ENCODE peak calls at places on chromosomes 12 and 14, in seven cellular contexts. X is activated CD4-positive, alpha-beta T cell treated with anti-CD3 and anti-CD28 coated beads for 24 hours; B is foreskin fibroblast; J is amniotic epithelial cell; A is stimulated activated CD8-positive, alpha-beta memory T cell treated with anti-CD3 and anti-CD28 coated beads, Interleukin-15, amount 100 ng/mL, for 1 hour; U is tibial artery; G is omental fat pad. T is an unnamed sample.

GRCh38 chr14:69999246-69999645 is 120.0 kb downstream of the SMOC1 start:
- DNase-seq in X (no peak), B (no peak), J (peak; percentile 71), A (no peak), U (no peak), G (no peak), T (no peak)

GRCh38 chr14:75279153-75279738 is 618 bp downstream of the FOS start:
- DNase-seq in X (no peak), B (peak; percentile 84), J (peak; percentile 67), A (no peak), U (peak; percentile 74), G (no peak), T (no peak)

GRCh38 chr14:52399886-52400599 is 85.9 kb downstream of the PTGER2 start:
- DNase-seq in X (no peak), B (peak; percentile 67), J (peak; percentile 28), A (no peak), U (no peak), G (no peak), T (no peak)

GRCh38 chr12:46650688-46651087 is 175.1 kb downstream of the SLC38A4 start:
- DNase-seq in X (no peak), B (no peak), J (no peak), A (no peak), U (no peak), G (no peak), T (no peak)

GRCh38 chr12:95259368-95259767 is 41.8 kb downstream of the VEZT start:
- DNase-seq in X (no peak), B (no peak), J (no peak), A (no peak), U (no peak), G (no peak), T (no peak)

GRCh38 chr12:28253175-28253641 is 63.0 kb downstream of the CCDC91 start:
- DNase-seq in X (peak; percentile 14), B (no peak), J (peak; percentile 83), A (no peak), U (no peak), G (no peak), T (no peak)

GRCh38 chr12:25864287-25864686 is 94.2 kb upstream of the RASSF8 start:
- DNase-seq in X (no peak), B (peak; percentile 9), J (peak; percentile 39), A (no peak), U (no peak), G (no peak), T (no peak)

GRCh38 chr12:101230547-101230946 is 20.5 kb upstream of the SLC5A8 start:
- DNase-seq in X (no peak), B (peak; percentile 82), J (peak; percentile 72), A (no peak), U (no peak), G (no peak), T (no peak)

GRCh38 chr12:92466391-92467305 is 236.1 kb upstream of the PLEKHG7 start:
- DNase-seq in X (no peak), B (no peak), J (peak; percentile 21), A (no peak), U (peak; percentile 28), G (no peak), T (no peak)

GRCh38 chr12:56810918-56811317 is 47.8 kb downstream of the HSD17B6 start:
- DNase-seq in X (no peak), B (no peak), J (no peak), A (no peak), U (no peak), G (no peak), T (no peak)

GRCh38 chr12:85394809-85395208 is 114.8 kb downstream of the ALX1 start:
- DNase-seq in X (no peak), B (no peak), J (no peak), A (no peak), U (no peak), G (no peak), T (no peak)

GRCh38 chr12:94207467-94208432 is 59.4 kb downstream of the PLXNC1 start:
- DNase-seq in X (no peak), B (peak; percentile 12), J (peak; percentile 11), A (no peak), U (no peak), G (no peak), T (no peak)

GRCh38 chr14:103126088-103126872 is 3.0 kb downstream of the TNFAIP2 start:
- DNase-seq in X (no peak), B (no peak), J (no peak), A (no peak), U (no peak), G (no peak), T (no peak)

GRCh38 chr12:92614502-92614901 is 88.3 kb upstream of the PLEKHG7 start:
- DNase-seq in X (no peak), B (no peak), J (no peak), A (no peak), U (no peak), G (no peak), T (no peak)

GRCh38 chr12:4106617-4107016 is 166.9 kb upstream of the CCND2 start:
- DNase-seq in X (no peak), B (no peak), J (no peak), A (no peak), U (no peak), G (no peak), T (no peak)

GRCh38 chr14:50527970-50528369 is 4.4 kb downstream of the MAP4K5 start:
- DNase-seq in X (no peak), B (peak; percentile 25), J (peak; percentile 65), A (no peak), U (no peak), G (no peak), T (no peak)

GRCh38 chr12:50112456-50113218 is 601 bp downstream of the COX14 start:
- DNase-seq in X (no peak), B (peak; percentile 65), J (no peak), A (no peak), U (no peak), G (no peak), T (peak; percentile 49)

GRCh38 chr12:29674463-29674862 is 109.3 kb downstream of the TMTC1 start:
- DNase-seq in X (no peak), B (no peak), J (no peak), A (no peak), U (no peak), G (no peak), T (no peak)

GRCh38 chr14:23437142-23438129 is 2.0 kb upstream of the MYH7 start:
- DNase-seq in X (no peak), B (no peak), J (no peak), A (no peak), U (no peak), G (no peak), T (no peak)

GRCh38 chr14:22333408-22334274 is 255.4 kb downstream of the DAD1 start:
- DNase-seq in X (no peak), B (peak; percentile 31), J (peak; percentile 73), A (no peak), U (no peak), G (no peak), T (no peak)

GRCh38 chr12:863285-863684 is 86.2 kb downstream of the RAD52 start:
- DNase-seq in X (no peak), B (no peak), J (no peak), A (no peak), U (no peak), G (no peak), T (no peak)

GRCh38 chr14:101929946-101930345 is 34.4 kb upstream of the DYNC1H1 start:
- DNase-seq in X (no peak), B (no peak), J (no peak), A (no peak), U (no peak), G (no peak), T (no peak)

GRCh38 chr12:32264995-32265394 is 134.4 kb upstream of the FGD4 start:
- DNase-seq in X (no peak), B (peak; percentile 78), J (peak; percentile 19), A (no peak), U (no peak), G (no peak), T (peak; percentile 29)

GRCh38 chr12:40794087-40794486 is 101.8 kb downstream of the CNTN1 start:
- DNase-seq in X (no peak), B (no peak), J (no peak), A (no peak), U (no peak), G (no peak), T (no peak)

GRCh38 chr14:99173086-99173485 is 98.9 kb downstream of the BCL11B start:
- DNase-seq in X (no peak), B (no peak), J (no peak), A (no peak), U (no peak), G (no peak), T (no peak)

GRCh38 chr12:116592116-116592637 is 33.0 kb downstream of the MAP1LC3B2 start:
- DNase-seq in X (no peak), B (peak; percentile 53), J (peak; percentile 31), A (no peak), U (peak; percentile 29), G (no peak), T (no peak)

GRCh38 chr14:22613736-22614239 is 15.7 kb downstream of the ABHD4 start:
- DNase-seq in X (no peak), B (no peak), J (no peak), A (no peak), U (no peak), G (no peak), T (no peak)

GRCh38 chr14:95078841-95079240 is 78.5 kb downstream of the DICER1 start:
- DNase-seq in X (no peak), B (no peak), J (no peak), A (no peak), U (no peak), G (no peak), T (no peak)

GRCh38 chr12:85029456-85029855 is 6.6 kb downstream of the TSPAN19 start:
- DNase-seq in X (no peak), B (peak; percentile 61), J (peak; percentile 32), A (no peak), U (no peak), G (no peak), T (no peak)

GRCh38 chr12:33605776-33606175 is 166.2 kb upstream of the SYT10 start:
- DNase-seq in X (no peak), B (no peak), J (peak; percentile 2), A (no peak), U (no peak), G (no peak), T (no peak)

GRCh38 chr14:21090194-21090939 is 8.1 kb downstream of the ZNF219 start:
- DNase-seq in X (no peak), B (no peak), J (no peak), A (no peak), U (no peak), G (peak; percentile 17), T (no peak)

T was measured in CMK.